ENCODE peak calls at places on chromosomes 3 and 15, in nine cellular contexts. L is fibroblast of mammary gland, J is WERI-Rb-1, V is lower lobe of right lung, M is cardiac fibroblast, E is GM10248, Y is body of pancreas, H is AG10803, P is transverse colon. T is an unnamed sample.

GRCh38 chr3:152155654-152156053 is 113.1 kb upstream of the MBNL1 start:
- DNase-seq in L (no peak), J (no peak), V (no peak), M (no peak), E (no peak), Y (no peak), H (peak; percentile 24), P (no peak), T (no peak)

GRCh38 chr3:132256984-132257383 is 60.2 kb upstream of the ACP3 start:
- DNase-seq in L (peak; percentile 75), J (peak; percentile 41), V (no peak), M (peak; percentile 79), E (no peak), Y (peak; percentile 13), H (peak; percentile 20), P (peak; percentile 16), T (peak; percentile 77)

GRCh38 chr15:92902723-92903587 is 2.8 kb downstream of the CHD2 start:
- DNase-seq in L (peak; percentile 50), J (no peak), V (no peak), M (peak; percentile 40), E (no peak), Y (no peak), H (no peak), P (no peak), T (no peak)

GRCh38 chr3:107561980-107562379 is 39.2 kb downstream of the BBX start:
- DNase-seq in L (peak; percentile 22), J (no peak), V (no peak), M (peak; percentile 10), E (no peak), Y (no peak), H (peak; percentile 5), P (no peak), T (no peak)

GRCh38 chr3:189404797-189405484 is 226.2 kb upstream of the TP63 start:
- DNase-seq in L (no peak), J (no peak), V (no peak), M (no peak), E (peak; percentile 12), Y (no peak), H (no peak), P (no peak), T (no peak)

GRCh38 chr3:39644176-39644575 is 165.2 kb upstream of the MYRIP start:
- DNase-seq in L (peak; percentile 94), J (no peak), V (no peak), M (peak; percentile 81), E (no peak), Y (no peak), H (peak; percentile 92), P (no peak), T (no peak)

GRCh38 chr3:23713641-23714040 is 92.1 kb upstream of the UBE2E1 start:
- DNase-seq in L (peak; percentile 28), J (no peak), V (no peak), M (no peak), E (no peak), Y (no peak), H (peak; percentile 55), P (no peak), T (no peak)

GRCh38 chr3:150110097-150110496 is 139.4 kb upstream of the PFN2 start:
- DNase-seq in L (no peak), J (no peak), V (no peak), M (no peak), E (no peak), Y (no peak), H (no peak), P (no peak), T (no peak)

GRCh38 chr3:104102386-104102785 is 1264.3 kb upstream of the ALCAM start:
- DNase-seq in L (peak; percentile 55), J (peak; percentile 57), V (no peak), M (peak; percentile 50), E (peak; percentile 46), Y (peak; percentile 43), H (peak; percentile 68), P (no peak), T (peak; percentile 19)

GRCh38 chr3:190325923-190326322 is 3.7 kb upstream of the CLDN1 start:
- DNase-seq in L (peak; percentile 33), J (no peak), V (no peak), M (peak; percentile 60), E (no peak), Y (no peak), H (peak; percentile 24), P (no peak), T (no peak)

GRCh38 chr15:76973362-76973743 is 21.6 kb upstream of the PSTPIP1 start:
- DNase-seq in L (peak; percentile 30), J (peak; percentile 74), V (peak; percentile 60), M (peak; percentile 69), E (peak; percentile 66), Y (no peak), H (peak; percentile 30), P (no peak), T (no peak)

GRCh38 chr15:88257311-88257901 is 867 bp upstream of the NTRK3 start:
- DNase-seq in L (no peak), J (no peak), V (no peak), M (no peak), E (no peak), Y (no peak), H (no peak), P (no peak), T (no peak)

GRCh38 chr3:45779746-45780735 is 16.3 kb downstream of the SLC6A20 start:
- DNase-seq in L (no peak), J (no peak), V (no peak), M (no peak), E (no peak), Y (no peak), H (no peak), P (no peak), T (no peak)

GRCh38 chr3:20043398-20043797 is 3.2 kb downstream of the KAT2B start:
- DNase-seq in L (peak; percentile 49), J (no peak), V (peak; percentile 92), M (peak; percentile 43), E (peak; percentile 44), Y (peak; percentile 85), H (peak; percentile 61), P (peak; percentile 93), T (peak; percentile 45)

GRCh38 chr15:32877201-32877600 is 159.4 kb downstream of the GREM1 start:
- DNase-seq in L (no peak), J (no peak), V (no peak), M (no peak), E (no peak), Y (no peak), H (peak; percentile 51), P (no peak), T (no peak)

GRCh38 chr3:58306662-58307286 is 454 bp downstream of the HTD2 start:
- DNase-seq in L (no peak), J (peak; percentile 35), V (peak; percentile 56), M (peak; percentile 49), E (peak; percentile 37), Y (peak; percentile 37), H (peak; percentile 27), P (peak; percentile 43), T (peak; percentile 26)

GRCh38 chr3:123492188-123492587 is 43.3 kb upstream of the ADCY5 start:
- DNase-seq in L (no peak), J (no peak), V (no peak), M (no peak), E (no peak), Y (no peak), H (no peak), P (no peak), T (no peak)

GRCh38 chr15:100528833-100529428 is at the start of gene CERS3:
- DNase-seq in L (no peak), J (no peak), V (no peak), M (no peak), E (no peak), Y (no peak), H (no peak), P (no peak), T (no peak)

GRCh38 chr15:100521907-100522306 is 6.8 kb downstream of the CERS3 start:
- DNase-seq in L (no peak), J (no peak), V (no peak), M (no peak), E (no peak), Y (no peak), H (no peak), P (no peak), T (no peak)

GRCh38 chr15:100520132-100520921 is 8.4 kb downstream of the CERS3 start:
- DNase-seq in L (no peak), J (no peak), V (no peak), M (no peak), E (no peak), Y (no peak), H (no peak), P (no peak), T (no peak)

GRCh38 chr15:100529556-100529955 is 806 bp upstream of the CERS3 start:
- DNase-seq in L (no peak), J (no peak), V (no peak), M (no peak), E (no peak), Y (no peak), H (no peak), P (no peak), T (no peak)

DNA sequence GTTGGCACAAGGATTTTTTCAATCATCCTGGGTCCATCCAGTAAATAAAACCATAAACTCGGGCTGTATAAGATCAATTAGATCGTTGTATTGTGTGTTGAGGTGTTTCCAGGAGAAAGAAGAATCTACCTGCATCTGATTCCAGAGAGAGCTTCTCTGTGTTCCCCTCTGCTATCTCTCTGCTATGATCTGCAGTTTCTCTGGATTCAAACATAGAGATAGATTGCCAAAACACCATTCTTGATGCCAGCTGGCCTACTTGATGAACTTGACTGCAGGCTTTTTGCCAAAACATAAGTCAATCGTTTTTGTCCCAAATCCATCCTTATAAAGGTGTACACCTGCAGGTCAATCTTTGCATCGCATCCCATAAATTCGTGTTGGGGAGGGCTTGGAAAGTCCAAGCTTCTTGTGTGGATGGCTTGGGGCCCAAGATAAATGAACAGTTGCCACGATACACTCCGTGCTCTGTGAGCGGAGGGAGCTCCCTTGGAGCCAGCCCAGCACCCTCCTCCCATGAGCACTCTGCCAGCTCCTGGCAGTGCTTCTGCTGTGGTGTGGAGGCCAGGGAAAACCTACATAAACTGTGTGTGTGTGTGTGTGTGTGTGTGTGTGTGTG is 2.7 kb downstream of the CERS3 start:
- DNase-seq in L (no peak), J (no peak), V (no peak), M (no peak), E (no peak), Y (peak; percentile 84), H (no peak), P (peak; percentile 42), T (no peak)
- TF ChIP-seq CTCF in L (no peak), J (no peak), V (no peak), M (no peak), E (no peak), Y (peak; percentile 27), H (no peak), P (no peak), T (no peak)

GRCh38 chr15:99014803-99015676 is 7.4 kb upstream of the PGPEP1L start:
- DNase-seq in L (peak; percentile 33), J (peak; percentile 58), V (peak; percentile 84), M (peak; percentile 42), E (peak; percentile 74), Y (peak; percentile 88), H (peak; percentile 30), P (peak; percentile 47), T (peak; percentile 87)
- TF ChIP-seq CTCF in L (no peak), J (no peak), V (no peak), M (no peak), E (no peak), Y (no peak), H (no peak), P (no peak), T (no peak)

GRCh38 chr3:185290266-185290665 is 36.4 kb upstream of the EHHADH start:
- DNase-seq in L (no peak), J (no peak), V (no peak), M (peak; percentile 18), E (peak; percentile 34), Y (no peak), H (no peak), P (no peak), T (no peak)
- TF ChIP-seq CTCF in L (no peak), J (no peak), V (no peak), M (no peak), E (no peak), Y (no peak), H (no peak), P (no peak), T (no peak)

GRCh38 chr3:191328963-191329653 is at the start of gene CCDC50:
- DNase-seq in L (peak; percentile 69), J (peak; percentile 86), V (peak; percentile 91), M (peak; percentile 80), E (peak; percentile 87), Y (peak; percentile 91), H (peak; percentile 77), P (peak; percentile 93), T (peak; percentile 95)
- TF ChIP-seq CTCF in L (no peak), J (no peak), V (no peak), M (no peak), E (no peak), Y (no peak), H (no peak), P (no peak), T (no peak)